ENCODE peak calls at places on chromosomes 5 and 9, in four cellular contexts. X is GM12878, S is HCT116, Y is HepG2. U is an unnamed sample.

GRCh38 chr9:138053321-138053868 is 175.8 kb downstream of the CACNA1B start:
- DNase-seq in X (no peak), S (peak; percentile 22), Y (no peak), U (peak; percentile 93)

GRCh38 chr5:73440262-73440661 is 8.3 kb downstream of the FOXD1 start:
- DNase-seq in X (no peak), S (no peak), Y (no peak), U (no peak)

GRCh38 chr5:150305577-150305976 is 2.9 kb upstream of the ARSI start:
- DNase-seq in X (no peak), S (no peak), Y (no peak), U (no peak)

GRCh38 chr9:84145031-84145430 is 164.4 kb downstream of the RMI1 start:
- DNase-seq in X (no peak), S (no peak), Y (no peak), U (no peak)

GRCh38 chr5:111735829-111736228 is 21.2 kb downstream of the NREP start:
- DNase-seq in X (no peak), S (no peak), Y (no peak), U (no peak)

GRCh38 chr5:56681346-56681745 is 134.0 kb upstream of the MAP3K1 start:
- DNase-seq in X (no peak), S (no peak), Y (no peak), U (no peak)

GRCh38 chr9:111851536-111851935 is 45.1 kb upstream of the UGCG start:
- DNase-seq in X (no peak), S (peak; percentile 48), Y (no peak), U (peak; percentile 85)

GRCh38 chr9:91163441-91163772 is 198.3 kb downstream of the AUH start:
- DNase-seq in X (no peak), S (no peak), Y (no peak), U (no peak)

GRCh38 chr5:31047007-31047406 is 146.5 kb upstream of the CDH6 start:
- DNase-seq in X (no peak), S (no peak), Y (no peak), U (no peak)

GRCh38 chr5:72065751-72066255 is 41.5 kb upstream of the MAP1B start:
- DNase-seq in X (no peak), S (no peak), Y (no peak), U (no peak)

GRCh38 chr9:94867842-94868312 is 141.4 kb downstream of the AOPEP start:
- DNase-seq in X (no peak), S (no peak), Y (no peak), U (no peak)

GRCh38 chr5:36462295-36463021 is 143.9 kb upstream of the SLC1A3 start:
- DNase-seq in X (no peak), S (no peak), Y (no peak), U (no peak)

GRCh38 chr9:70987986-70988385 is 133.4 kb downstream of the TRPM3 start:
- DNase-seq in X (no peak), S (no peak), Y (no peak), U (no peak)

GRCh38 chr5:89043676-89044075 is 160.7 kb upstream of the MEF2C start:
- DNase-seq in X (no peak), S (no peak), Y (peak; percentile 5), U (no peak)

GRCh38 chr5:150434502-150434901 is 15.0 kb downstream of the RPS14 start:
- DNase-seq in X (no peak), S (no peak), Y (peak; percentile 40), U (peak; percentile 41)

GRCh38 chr5:2317540-2317939 is 433.9 kb downstream of the IRX2 start:
- DNase-seq in X (no peak), S (no peak), Y (no peak), U (no peak)

GRCh38 chr5:98510601-98511000 is 262.9 kb upstream of the RGMB start:
- DNase-seq in X (no peak), S (no peak), Y (no peak), U (no peak)

GRCh38 chr5:54217826-54218503 is 92.4 kb downstream of the ARL15 start:
- DNase-seq in X (no peak), S (peak; percentile 39), Y (peak; percentile 37), U (peak; percentile 30)

GRCh38 chr5:139961435-139962157 is 81.5 kb downstream of the NRG2 start:
- DNase-seq in X (peak; percentile 58), S (no peak), Y (no peak), U (no peak)

GRCh38 chr9:2622361-2623045 is 916 bp downstream of the VLDLR start:
- DNase-seq in X (no peak), S (no peak), Y (no peak), U (no peak)

GRCh38 chr9:133868203-133868602 is 123.9 kb downstream of the VAV2 start:
- DNase-seq in X (no peak), S (no peak), Y (no peak), U (no peak)

GRCh38 chr9:133864011-133864410 is 125.9 kb upstream of the SARDH start:
- DNase-seq in X (no peak), S (no peak), Y (no peak), U (peak; percentile 85)

GRCh38 chr9:133863193-133863592 is 125.0 kb upstream of the SARDH start:
- DNase-seq in X (no peak), S (no peak), Y (no peak), U (peak; percentile 65)

GRCh38 chr9:133869674-133870419 is 122.3 kb downstream of the VAV2 start:
- DNase-seq in X (no peak), S (no peak), Y (no peak), U (no peak)

DNA sequence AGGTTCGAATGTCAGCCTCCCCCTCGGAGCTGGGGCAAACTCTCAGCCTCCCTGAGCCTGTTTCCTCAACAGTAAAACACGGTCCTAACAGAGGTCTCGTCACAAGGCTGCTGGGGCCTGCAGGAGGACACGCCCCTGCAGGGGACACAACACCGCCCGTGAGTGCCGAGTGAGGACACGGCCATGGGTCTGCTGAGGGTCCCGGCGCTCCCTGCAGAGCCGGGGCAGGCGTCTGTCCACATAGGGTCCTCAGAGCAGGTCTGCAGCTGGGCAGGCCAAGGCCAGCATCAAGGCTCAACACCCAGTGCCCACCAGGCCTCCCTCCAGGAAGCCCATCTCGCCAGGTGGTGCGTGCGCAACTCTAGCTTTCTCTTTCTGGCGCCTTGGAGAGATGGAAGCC is 125.2 kb downstream of the VAV2 start:
- DNase-seq in X (no peak), S (no peak), Y (no peak), U (no peak)
- TF ChIP-seq JUND in X (no peak), S (no peak), Y (no peak), U (no peak)

GRCh38 chr5:38370341-38371100 is 112.2 kb downstream of the EGFLAM start:
- DNase-seq in X (no peak), S (no peak), Y (no peak), U (no peak)
- TF ChIP-seq JUND in X (no peak), S (no peak), Y (no peak), U (no peak)

GRCh38 chr5:154202379-154203260 is 12.1 kb downstream of the GALNT10 start:
- DNase-seq in X (no peak), S (no peak), Y (no peak), U (no peak)
- TF ChIP-seq JUND in X (no peak), S (no peak), Y (no peak), U (no peak)

GRCh38 chr5:157761690-157762611 is 18.4 kb downstream of the LSM11 start:
- DNase-seq in X (no peak), S (peak; percentile 35), Y (peak; percentile 60), U (peak; percentile 73)
- TF ChIP-seq JUND in X (no peak), S (no peak), Y (no peak), U (no peak)